ENCODE peak calls at places on chromosome 17, in four cellular contexts. Z is cardiac muscle cell, C is heart right ventricle, E is psoas muscle. Y is an unnamed sample.

GRCh38 chr17:33049781-33050414 is 58.3 kb downstream of the SPACA3 start:
- DNase-seq in Z (peak; percentile 62), C (no peak), E (no peak), Y (peak; percentile 60)

GRCh38 chr17:56112086-56112485 is 41.2 kb upstream of the ANKFN1 start:
- DNase-seq in E (no peak), Z (no peak), C (no peak), Y (peak; percentile 0)

GRCh38 chr17:44541884-44542581 is 15.3 kb upstream of the FZD2 start:
- DNase-seq in Z (no peak), C (no peak), E (no peak), Y (no peak)

GRCh38 chr17:1470071-1470773 is 14.2 kb upstream of the CRK start:
- DNase-seq in Z (no peak), C (no peak), E (no peak), Y (no peak)

GRCh38 chr17:65171753-65172152 is 34.6 kb downstream of the RGS9 start:
- DNase-seq in C (no peak), Z (no peak), E (no peak), Y (no peak)

GRCh38 chr17:33523577-33523981 is 230.5 kb upstream of the ASIC2 start:
- DNase-seq in C (no peak), E (no peak), Z (no peak), Y (peak; percentile 53)

GRCh38 chr17:29648005-29648404 is 25.3 kb upstream of the CORO6 start:
- DNase-seq in Z (no peak), E (no peak), C (no peak), Y (no peak)

GRCh38 chr17:48181653-48182052 is 74.1 kb downstream of the SNX11 start:
- DNase-seq in Z (peak; percentile 40), E (no peak), C (no peak), Y (peak; percentile 15)

GRCh38 chr17:80755650-80756405 is 211.2 kb downstream of the RPTOR start:
- DNase-seq in C (no peak), E (no peak), Z (no peak), Y (no peak)

GRCh38 chr17:78977992-78978973 is 1.4 kb downstream of the LGALS3BP start:
- DNase-seq in Z (peak; percentile 28), E (no peak), C (peak; percentile 63), Y (no peak)
- H3K4me3 ChIP-seq in Z (no peak overlapping the region), E (no peak overlapping the region), C (peak overlapping the region; percentile 30), Y (peak overlapping the region; percentile 65)

GRCh38 chr17:69880591-69881112 is 194.4 kb upstream of the KCNJ16 start:
- DNase-seq in Z (no peak), C (no peak), E (no peak), Y (no peak)
- TF ChIP-seq CTCF in Z (no peak), C (no peak), E (no peak), Y (no peak)

GRCh38 chr17:41619162-41619933 is 5.0 kb downstream of the KRT17 start:
- DNase-seq in Z (no peak), E (no peak), C (no peak), Y (no peak)
- H3K4me3 ChIP-seq in Z (no peak overlapping the region), E (no peak overlapping the region), C (no peak overlapping the region), Y (no peak overlapping the region)

DNA sequence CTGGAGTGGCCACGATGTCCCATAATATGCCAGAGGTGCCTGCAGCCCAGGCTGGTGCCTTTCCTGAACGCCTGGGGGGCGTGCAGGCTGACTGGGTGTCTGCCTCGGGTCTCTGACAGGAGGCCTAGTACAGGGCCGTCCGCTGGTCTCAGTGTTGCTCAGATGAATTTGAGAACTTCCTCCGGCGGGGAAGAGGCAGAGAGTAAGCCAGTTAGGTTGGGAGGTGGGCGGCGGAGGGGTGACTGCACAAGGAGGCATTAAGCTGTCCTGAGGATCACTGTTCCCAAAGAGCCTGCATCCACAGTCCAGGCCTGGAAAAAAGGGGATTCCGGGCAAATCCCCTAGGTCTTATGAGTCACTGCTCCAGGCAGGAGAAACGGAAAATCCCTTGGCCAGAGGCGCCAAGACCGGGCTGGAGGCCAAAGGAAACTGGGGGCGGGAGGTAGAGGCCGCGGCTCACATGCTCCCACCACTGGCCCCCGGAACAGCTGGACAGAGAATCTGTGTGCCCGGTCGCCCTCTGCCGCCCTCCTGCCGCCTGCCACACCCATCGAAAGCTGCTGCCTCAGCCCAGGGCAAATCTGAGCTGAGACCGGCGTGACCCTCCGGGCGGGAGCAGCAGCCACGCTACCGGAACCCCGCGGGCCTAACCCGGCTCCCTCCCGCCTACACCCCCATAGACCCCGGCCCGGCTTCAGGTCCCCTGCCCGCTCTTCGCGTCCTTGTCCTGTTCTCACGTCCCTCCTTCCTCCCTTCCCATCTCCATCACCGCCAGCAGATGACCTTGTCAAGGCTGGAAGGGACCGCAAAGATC is 1.2 kb downstream of the TRIM47 start:
- DNase-seq in C (peak; percentile 96), E (peak; percentile 95), Z (no peak), Y (peak; percentile 97)
- TF ChIP-seq CTCF in C (peak; percentile 51), E (no peak), Z (no peak), Y (no peak)

GRCh38 chr17:49315551-49315951 is 46.5 kb downstream of the ZNF652 start:
- DNase-seq in Z (peak; percentile 70), C (peak; percentile 43), E (peak; percentile 84), Y (peak; percentile 84)
- H3K4me3 ChIP-seq in Z (no peak overlapping the region), C (no peak overlapping the region), E (peak overlapping the region; percentile 37), Y (no peak overlapping the region)

GRCh38 chr17:45794840-45795239 is 10.7 kb downstream of the CRHR1 start:
- DNase-seq in E (no peak), Z (no peak), C (no peak), Y (no peak)
- TF ChIP-seq CTCF in E (peak; percentile 4), Z (peak; percentile 23), C (no peak), Y (peak; percentile 13)

DNA sequence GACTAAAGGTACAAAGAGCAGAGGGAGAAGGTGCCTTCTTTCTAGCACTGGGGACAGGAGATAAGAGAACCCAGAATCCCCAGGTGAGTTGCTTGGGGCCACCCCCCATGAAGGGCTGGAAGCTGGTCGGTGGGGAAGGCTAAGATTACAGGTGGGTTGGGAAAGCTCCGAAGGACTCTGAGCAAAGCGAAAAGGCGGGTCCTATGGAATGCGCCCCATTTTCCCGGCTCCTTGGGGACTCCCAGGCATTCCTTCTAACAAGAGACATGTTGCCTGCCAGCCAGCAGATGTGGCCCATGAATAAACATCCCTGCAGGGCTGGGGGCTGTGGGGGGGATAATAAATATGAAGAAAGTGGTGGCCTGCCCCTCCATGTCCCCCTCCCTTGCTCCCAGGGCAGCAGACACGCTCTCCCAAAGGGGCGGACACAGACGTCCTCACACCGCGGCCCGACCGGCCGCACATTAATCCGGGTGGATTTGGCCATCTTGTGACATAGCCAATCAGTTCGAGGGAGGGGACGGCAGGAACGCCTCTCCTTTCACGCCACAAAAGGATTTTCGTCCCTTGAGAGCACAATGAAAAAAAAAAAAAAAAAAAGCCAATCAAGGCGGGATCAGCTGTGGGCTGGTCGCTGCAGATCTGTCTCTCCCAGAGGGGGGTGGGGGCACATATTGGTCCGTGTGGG is 98.5 kb downstream of the SOX9 start:
- DNase-seq in Z (peak; percentile 32), C (no peak), E (no peak), Y (no peak)
- H3K4me3 ChIP-seq in Z (peak overlapping the region; percentile 18), C (no peak overlapping the region), E (no peak overlapping the region), Y (no peak overlapping the region)

GRCh38 chr17:45814622-45815606 is 29.8 kb upstream of the SPPL2C start:
- DNase-seq in E (no peak), C (peak; percentile 34), Z (no peak), Y (no peak)

GRCh38 chr17:45815752-45816151 is 28.9 kb upstream of the SPPL2C start:
- DNase-seq in E (no peak), Z (no peak), C (no peak), Y (no peak)

GRCh38 chr17:45809484-45809883 is 25.4 kb downstream of the CRHR1 start:
- DNase-seq in E (no peak), C (no peak), Z (no peak), Y (no peak)

GRCh38 chr17:45812102-45812501 is 28.0 kb downstream of the CRHR1 start:
- DNase-seq in E (no peak), Z (no peak), C (no peak), Y (peak; percentile 4)

GRCh38 chr17:45813051-45813731 is 29.1 kb downstream of the CRHR1 start:
- DNase-seq in E (no peak), Z (peak; percentile 63), C (no peak), Y (no peak)
- TF ChIP-seq CTCF in E (no peak), Z (peak; percentile 44), C (no peak), Y (peak; percentile 17)

DNA sequence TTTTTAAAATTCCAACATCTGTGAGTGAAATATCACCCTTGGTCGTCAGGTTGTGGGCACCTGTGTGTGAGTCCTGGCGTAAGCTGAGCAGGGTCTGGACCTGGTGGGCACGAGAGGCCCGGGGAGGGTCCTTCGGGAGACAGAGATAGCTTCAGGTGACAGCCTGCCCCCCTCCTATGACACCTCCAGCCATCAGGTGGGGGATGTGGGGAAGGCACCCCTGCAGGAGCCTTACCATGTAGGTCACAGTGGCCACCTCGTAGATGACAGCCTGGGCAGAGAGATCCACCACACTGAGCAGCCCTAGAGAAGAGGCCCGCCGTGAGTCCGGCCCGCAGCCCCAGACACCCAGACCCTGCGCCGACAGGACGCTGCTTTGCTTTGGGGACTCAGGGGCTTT is 11.2 kb downstream of the SLC47A2 start:
- DNase-seq in C (no peak), Z (no peak), E (no peak), Y (no peak)
- H3K4me3 ChIP-seq in C (no peak overlapping the region), Z (no peak overlapping the region), E (no peak overlapping the region), Y (no peak overlapping the region)

Y was measured in fibroblast of villous mesenchyme.